ENCODE peak calls at places on chromosomes 16 and 17, in nine cellular contexts. One of them, this sample, is unnamed.

GRCh38 chr16:78574571-78574970 is 475.1 kb downstream of the WWOX start:
- DNase-seq in AG04450: no peak
- DNase-seq in fibroblast of the aortic adventitia: no peak
- DNase-seq in GM12865: no peak
- DNase-seq in astrocyte: no peak
- DNase-seq in mucosa of descending colon: no peak
- DNase-seq in brain microvascular endothelial cell: no peak
- DNase-seq in neural progenitor cell: no peak
- DNase-seq in Caco-2: no peak
- DNase-seq in this sample: no peak

GRCh38 chr16:87809150-87809902 is 43.5 kb upstream of the KLHDC4 start:
- DNase-seq in AG04450: no peak
- DNase-seq in fibroblast of the aortic adventitia: no peak
- DNase-seq in GM12865: peak
- DNase-seq in astrocyte: no peak
- DNase-seq in mucosa of descending colon: no peak
- DNase-seq in brain microvascular endothelial cell: no peak
- DNase-seq in neural progenitor cell: no peak
- DNase-seq in Caco-2: peak
- DNase-seq in this sample: peak

GRCh38 chr16:65318138-65318537 is 196.3 kb upstream of the CDH11 start:
- DNase-seq in AG04450: no peak
- DNase-seq in fibroblast of the aortic adventitia: no peak
- DNase-seq in GM12865: no peak
- DNase-seq in astrocyte: no peak
- DNase-seq in mucosa of descending colon: no peak
- DNase-seq in brain microvascular endothelial cell: no peak
- DNase-seq in neural progenitor cell: peak
- DNase-seq in Caco-2: no peak
- DNase-seq in this sample: no peak

GRCh38 chr17:40307691-40308289 is 1.2 kb upstream of the RARA start:
- DNase-seq in AG04450: no peak
- DNase-seq in fibroblast of the aortic adventitia: no peak
- DNase-seq in GM12865: no peak
- DNase-seq in astrocyte: no peak
- DNase-seq in mucosa of descending colon: no peak
- DNase-seq in brain microvascular endothelial cell: no peak
- DNase-seq in neural progenitor cell: no peak
- DNase-seq in Caco-2: no peak
- DNase-seq in this sample: peak

GRCh38 chr16:54077412-54077821 is 209.2 kb downstream of the IRX3 start:
- DNase-seq in AG04450: peak
- DNase-seq in fibroblast of the aortic adventitia: peak
- DNase-seq in GM12865: no peak
- DNase-seq in astrocyte: peak
- DNase-seq in mucosa of descending colon: no peak
- DNase-seq in brain microvascular endothelial cell: peak
- DNase-seq in neural progenitor cell: no peak
- DNase-seq in Caco-2: no peak
- DNase-seq in this sample: no peak

GRCh38 chr17:49315974-49316570 is 46.0 kb downstream of the ZNF652 start:
- DNase-seq in AG04450: no peak
- DNase-seq in fibroblast of the aortic adventitia: peak
- DNase-seq in GM12865: peak
- DNase-seq in astrocyte: no peak
- DNase-seq in mucosa of descending colon: no peak
- DNase-seq in brain microvascular endothelial cell: peak
- DNase-seq in neural progenitor cell: no peak
- DNase-seq in Caco-2: no peak
- DNase-seq in this sample: no peak

GRCh38 chr17:77737442-77738265 is 220.8 kb upstream of the TNRC6C start:
- DNase-seq in AG04450: no peak
- DNase-seq in fibroblast of the aortic adventitia: no peak
- DNase-seq in GM12865: no peak
- DNase-seq in astrocyte: no peak
- DNase-seq in mucosa of descending colon: no peak
- DNase-seq in brain microvascular endothelial cell: no peak
- DNase-seq in neural progenitor cell: peak
- DNase-seq in Caco-2: no peak
- DNase-seq in this sample: no peak

GRCh38 chr17:76866774-76867577 is 1.2 kb upstream of the MGAT5B start:
- DNase-seq in AG04450: no peak
- DNase-seq in fibroblast of the aortic adventitia: peak
- DNase-seq in GM12865: no peak
- DNase-seq in astrocyte: peak
- DNase-seq in mucosa of descending colon: no peak
- DNase-seq in brain microvascular endothelial cell: peak
- DNase-seq in neural progenitor cell: no peak
- DNase-seq in Caco-2: no peak
- DNase-seq in this sample: no peak

GRCh38 chr16:30183961-30184429 is 593 bp downstream of the CORO1A start:
- DNase-seq in AG04450: no peak
- DNase-seq in fibroblast of the aortic adventitia: no peak
- DNase-seq in GM12865: peak
- DNase-seq in astrocyte: no peak
- DNase-seq in mucosa of descending colon: peak
- DNase-seq in brain microvascular endothelial cell: no peak
- DNase-seq in neural progenitor cell: no peak
- DNase-seq in Caco-2: no peak
- DNase-seq in this sample: no peak

GRCh38 chr16:3012828-3013420 is at the start of gene CLDN9:
- DNase-seq in AG04450: no peak
- DNase-seq in fibroblast of the aortic adventitia: no peak
- DNase-seq in GM12865: no peak
- DNase-seq in astrocyte: no peak
- DNase-seq in mucosa of descending colon: peak
- DNase-seq in brain microvascular endothelial cell: no peak
- DNase-seq in neural progenitor cell: peak
- DNase-seq in Caco-2: peak
- DNase-seq in this sample: no peak

GRCh38 chr17:58529275-58529674 is 14.8 kb upstream of the MTMR4 start:
- DNase-seq in AG04450: no peak
- DNase-seq in fibroblast of the aortic adventitia: no peak
- DNase-seq in GM12865: no peak
- DNase-seq in astrocyte: no peak
- DNase-seq in mucosa of descending colon: no peak
- DNase-seq in brain microvascular endothelial cell: no peak
- DNase-seq in neural progenitor cell: peak
- DNase-seq in Caco-2: no peak
- DNase-seq in this sample: peak

GRCh38 chr16:75052481-75053211 is 53.8 kb downstream of the ZNRF1 start:
- DNase-seq in AG04450: no peak
- DNase-seq in fibroblast of the aortic adventitia: no peak
- DNase-seq in GM12865: no peak
- DNase-seq in astrocyte: no peak
- DNase-seq in mucosa of descending colon: no peak
- DNase-seq in brain microvascular endothelial cell: no peak
- DNase-seq in neural progenitor cell: peak
- DNase-seq in Caco-2: no peak
- DNase-seq in this sample: no peak

DNA sequence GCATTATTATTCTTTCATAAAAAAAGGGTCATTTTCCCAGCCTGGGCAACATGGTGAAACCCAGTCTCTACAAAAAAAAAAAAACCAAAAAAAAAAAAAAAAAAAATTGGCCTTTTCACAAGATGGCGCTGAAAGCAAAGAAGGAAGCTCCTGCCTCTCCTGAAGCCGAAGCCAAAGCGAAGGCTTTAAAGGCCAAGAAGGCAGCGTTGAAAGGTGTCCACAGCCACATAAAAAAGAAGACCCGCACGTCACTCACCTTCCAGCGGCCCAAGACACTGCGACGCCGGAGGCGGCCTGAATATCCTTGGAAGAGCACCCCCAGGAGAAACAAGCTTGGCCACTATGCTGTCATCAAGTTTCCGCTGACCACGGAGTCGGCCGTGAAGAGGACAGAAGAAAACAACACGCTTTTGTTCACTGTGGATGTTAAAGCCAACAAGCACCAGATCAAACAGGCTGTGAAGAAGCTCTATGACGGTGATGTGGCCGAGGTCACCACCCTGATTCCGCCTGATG is 4.9 kb upstream of the PGAP6 start:
- DNase-seq in AG04450: no peak
- DNase-seq in fibroblast of the aortic adventitia: no peak
- DNase-seq in GM12865: no peak
- DNase-seq in astrocyte: no peak
- DNase-seq in mucosa of descending colon: no peak
- DNase-seq in brain microvascular endothelial cell: no peak
- DNase-seq in neural progenitor cell: no peak
- DNase-seq in Caco-2: peak
- DNase-seq in this sample: peak
- H3K4me3 ChIP-seq in AG04450: no peak
- H3K4me3 ChIP-seq in fibroblast of the aortic adventitia: no peak
- H3K4me3 ChIP-seq in GM12865: no peak
- H3K4me3 ChIP-seq in astrocyte: no peak
- H3K4me3 ChIP-seq in mucosa of descending colon: no peak
- H3K4me3 ChIP-seq in brain microvascular endothelial cell: peak
- H3K4me3 ChIP-seq in neural progenitor cell: no peak
- H3K4me3 ChIP-seq in Caco-2: no peak
- H3K4me3 ChIP-seq in this sample: no peak

DNA sequence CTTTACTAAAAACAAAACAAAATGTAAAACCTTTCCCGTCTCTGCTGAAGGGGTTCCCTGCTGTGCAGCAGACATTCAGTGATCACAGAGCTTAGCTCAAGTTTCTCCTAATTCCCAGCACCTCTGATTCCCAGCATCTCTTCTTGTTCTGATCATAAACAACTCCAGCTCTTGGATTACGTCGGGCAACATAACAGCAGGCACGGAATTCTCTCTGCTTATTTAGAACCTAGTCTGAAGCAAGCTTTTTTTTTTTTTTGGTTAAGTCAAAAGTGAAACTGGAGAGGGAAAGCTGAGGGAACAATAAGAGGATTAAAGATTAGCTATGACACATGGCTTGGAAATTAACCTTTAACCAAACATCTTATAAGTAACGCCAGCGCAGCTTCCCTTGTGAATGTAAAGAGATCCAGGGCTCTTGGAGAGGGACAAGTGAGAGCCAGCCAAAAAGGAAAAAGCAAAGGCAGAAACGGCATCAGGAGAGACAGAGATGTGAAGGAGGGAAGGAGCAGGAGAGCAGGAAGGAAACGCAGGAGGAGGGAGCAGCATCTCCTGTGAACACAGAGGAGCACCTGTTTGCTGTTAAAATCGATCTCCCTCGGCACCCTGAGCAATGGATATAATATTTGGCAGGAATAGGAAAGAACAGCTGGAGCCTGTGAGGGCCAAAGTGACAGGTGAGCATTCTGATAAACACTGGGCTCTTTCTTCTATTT is at the start of gene BCO1:
- DNase-seq in AG04450: peak
- DNase-seq in fibroblast of the aortic adventitia: peak
- DNase-seq in GM12865: no peak
- DNase-seq in astrocyte: peak
- DNase-seq in mucosa of descending colon: no peak
- DNase-seq in brain microvascular endothelial cell: peak
- DNase-seq in neural progenitor cell: peak
- DNase-seq in Caco-2: no peak
- DNase-seq in this sample: peak
- TF ChIP-seq CTCF in AG04450: no peak
- TF ChIP-seq CTCF in fibroblast of the aortic adventitia: no peak
- TF ChIP-seq CTCF in GM12865: no peak
- TF ChIP-seq CTCF in astrocyte: no peak
- TF ChIP-seq CTCF in mucosa of descending colon: no peak
- TF ChIP-seq CTCF in brain microvascular endothelial cell: no peak
- TF ChIP-seq CTCF in neural progenitor cell: no peak
- TF ChIP-seq CTCF in Caco-2: no peak
- TF ChIP-seq CTCF in this sample: no peak

GRCh38 chr16:77169650-77170236 is 21.2 kb upstream of the MON1B start:
- DNase-seq in AG04450: no peak
- DNase-seq in fibroblast of the aortic adventitia: peak
- DNase-seq in GM12865: peak
- DNase-seq in astrocyte: no peak
- DNase-seq in mucosa of descending colon: no peak
- DNase-seq in brain microvascular endothelial cell: peak
- DNase-seq in neural progenitor cell: peak
- DNase-seq in Caco-2: peak
- DNase-seq in this sample: peak
- H3K4me3 ChIP-seq in AG04450: no peak
- H3K4me3 ChIP-seq in fibroblast of the aortic adventitia: no peak
- H3K4me3 ChIP-seq in GM12865: no peak
- H3K4me3 ChIP-seq in astrocyte: no peak
- H3K4me3 ChIP-seq in mucosa of descending colon: no peak
- H3K4me3 ChIP-seq in brain microvascular endothelial cell: no peak
- H3K4me3 ChIP-seq in neural progenitor cell: no peak
- H3K4me3 ChIP-seq in Caco-2: no peak
- H3K4me3 ChIP-seq in this sample: no peak

DNA sequence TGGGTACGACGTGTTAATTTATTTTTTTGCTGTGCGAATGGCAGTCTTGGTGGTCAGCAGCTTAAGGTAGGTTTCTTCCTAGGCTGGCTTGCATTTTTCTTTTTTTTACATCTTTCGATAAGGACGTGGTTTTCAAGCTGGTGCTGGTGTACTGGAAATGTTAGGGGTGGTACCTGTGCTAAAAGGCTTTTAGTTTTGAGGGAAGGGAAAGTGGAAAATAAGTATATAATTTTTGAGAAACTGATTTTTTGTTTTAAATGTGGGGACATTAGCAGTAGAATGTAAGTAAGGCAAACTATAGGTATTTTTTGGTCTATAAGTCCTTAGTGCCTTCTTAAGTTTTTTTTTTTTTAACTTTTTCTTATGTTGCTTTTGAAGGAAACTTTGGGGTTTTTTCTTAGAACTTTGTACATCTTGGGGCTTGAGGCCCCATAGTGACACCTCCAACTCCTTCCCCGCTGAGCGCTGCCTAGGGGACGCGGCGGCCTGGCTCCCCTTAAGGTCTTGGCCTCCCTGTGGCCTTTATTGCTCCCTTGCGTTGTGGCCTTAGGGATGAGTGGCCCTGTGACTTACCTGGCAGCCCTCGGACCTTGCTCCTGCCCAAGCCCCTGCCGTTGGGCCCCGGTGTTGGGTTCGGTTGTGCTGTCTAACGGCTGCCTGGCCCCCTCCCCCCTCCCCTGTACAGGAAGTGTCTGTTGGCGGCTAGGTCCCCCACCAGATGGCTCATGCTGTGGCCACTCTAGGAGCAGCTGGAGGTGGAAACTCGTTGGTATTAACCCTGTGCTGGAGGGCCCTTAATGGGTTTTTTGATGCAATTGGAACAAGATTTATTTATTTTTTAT is 88.0 kb upstream of the RPRML start:
- DNase-seq in AG04450: peak
- DNase-seq in fibroblast of the aortic adventitia: peak
- DNase-seq in GM12865: peak
- DNase-seq in astrocyte: peak
- DNase-seq in mucosa of descending colon: peak
- DNase-seq in brain microvascular endothelial cell: peak
- DNase-seq in neural progenitor cell: peak
- DNase-seq in Caco-2: peak
- DNase-seq in this sample: peak
- TF ChIP-seq CTCF in AG04450: peak
- TF ChIP-seq CTCF in fibroblast of the aortic adventitia: peak
- TF ChIP-seq CTCF in GM12865: peak
- TF ChIP-seq CTCF in astrocyte: no peak
- TF ChIP-seq CTCF in mucosa of descending colon: no peak
- TF ChIP-seq CTCF in brain microvascular endothelial cell: peak
- TF ChIP-seq CTCF in neural progenitor cell: peak
- TF ChIP-seq CTCF in Caco-2: no peak
- TF ChIP-seq CTCF in this sample: peak